ENCODE peak calls at places on chromosomes 5 and 9, in nine cellular contexts. B is choroid plexus epithelial cell; C is right lobe of liver; I is esophagus squamous epithelium; U is CD8-positive, alpha-beta T cell; D is lower lobe of right lung; S is cardiac fibroblast; W is fibroblast of mammary gland; M is HFF-Myc. K is an unnamed sample.

GRCh38 chr5:10310073-10310779 is 2.5 kb upstream of the CMBL start:
- DNase-seq in U (no peak), B (peak), I (no peak), M (no peak), C (peak), W (peak), S (peak), D (no peak), K (no peak)

GRCh38 chr5:170642066-170642735 is 138.4 kb downstream of the KCNIP1 start:
- DNase-seq in B (no peak), I (no peak), D (no peak), W (no peak), U (no peak), S (no peak), M (no peak), C (no peak), K (no peak)

GRCh38 chr5:75992677-75993582 is 90.3 kb upstream of the SV2C start:
- DNase-seq in C (no peak), B (no peak), I (no peak), M (no peak), W (no peak), D (no peak), U (no peak), S (no peak), K (no peak)

GRCh38 chr9:125631391-125632085 is 75.5 kb downstream of the MAPKAP1 start:
- DNase-seq in W (peak), U (no peak), I (no peak), B (peak), M (no peak), D (no peak), S (peak), C (no peak), K (no peak)

GRCh38 chr5:128669803-128670202 is 131.8 kb upstream of the FBN2 start:
- DNase-seq in B (peak), M (no peak), U (no peak), D (no peak), I (no peak), W (peak), C (no peak), S (peak), K (no peak)

GRCh38 chr9:97468658-97469448 is 32.6 kb upstream of the TMOD1 start:
- DNase-seq in S (peak), C (peak), M (peak), I (no peak), D (peak), U (peak), B (peak), W (peak), K (no peak)

GRCh38 chr5:89458330-89458656 is 575.3 kb upstream of the MEF2C start:
- DNase-seq in C (no peak), D (no peak), W (no peak), M (no peak), S (no peak), I (no peak), B (no peak), U (no peak), K (no peak)

GRCh38 chr5:141877478-141878185 is 578 bp downstream of the PCDH1 start:
- DNase-seq in S (peak), M (no peak), B (no peak), U (peak), D (no peak), C (peak), W (no peak), I (no peak), K (no peak)

GRCh38 chr5:126126574-126126973 is 296.6 kb upstream of the GRAMD2B start:
- DNase-seq in C (no peak), I (no peak), W (no peak), B (no peak), S (no peak), U (no peak), D (no peak), M (no peak), K (no peak)

GRCh38 chr5:41097642-41098041 is 26.5 kb upstream of the MROH2B start:
- DNase-seq in I (no peak), W (no peak), U (no peak), M (no peak), B (no peak), C (no peak), S (no peak), D (no peak), K (no peak)

GRCh38 chr5:151068571-151069197 is 12.2 kb downstream of the TNIP1 start:
- DNase-seq in S (no peak), C (no peak), D (no peak), B (no peak), U (no peak), I (no peak), M (no peak), W (no peak), K (no peak)

GRCh38 chr5:137666109-137666850 is 69.6 kb downstream of the KLHL3 start:
- DNase-seq in D (no peak), C (no peak), U (peak), S (peak), I (no peak), W (peak), B (peak), M (no peak), K (peak)

GRCh38 chr5:175257847-175258194 is 186.2 kb downstream of the DRD1 start:
- DNase-seq in M (no peak), C (no peak), U (no peak), I (no peak), D (no peak), W (no peak), S (no peak), B (no peak), K (no peak)

GRCh38 chr9:85508616-85509015 is 233.1 kb downstream of the AGTPBP1 start:
- DNase-seq in C (no peak), B (peak), I (no peak), S (no peak), W (no peak), M (no peak), U (no peak), D (no peak), K (no peak)

GRCh38 chr5:171610053-171610452 is 175.6 kb upstream of the SMIM23 start:
- DNase-seq in C (no peak), I (no peak), B (no peak), U (no peak), M (no peak), W (no peak), D (no peak), S (no peak), K (no peak)

GRCh38 chr5:127967983-127968592 is 115.5 kb upstream of the SLC12A2 start:
- DNase-seq in C (no peak), I (no peak), M (no peak), U (no peak), D (no peak), W (no peak), S (no peak), B (no peak), K (no peak)

GRCh38 chr9:19976226-19976625 is 187.4 kb upstream of the SLC24A2 start:
- DNase-seq in U (no peak), C (no peak), S (peak), M (no peak), W (no peak), I (no peak), D (no peak), B (peak), K (no peak)

GRCh38 chr5:121660142-121660541 is 191.5 kb upstream of the FTMT start:
- DNase-seq in B (no peak), U (no peak), D (no peak), S (no peak), W (no peak), I (no peak), M (no peak), C (no peak), K (no peak)
- TF ChIP-seq CTCF in B (no peak), U (no peak), D (no peak), S (no peak), W (no peak), I (no peak), M (no peak), C (no peak), K (no peak)

GRCh38 chr5:17190799-17191391 is 26.5 kb upstream of the BASP1 start:
- DNase-seq in B (peak), M (no peak), U (no peak), D (no peak), W (no peak), C (no peak), S (no peak), I (no peak), K (no peak)

GRCh38 chr5:17187401-17187800 is 30.0 kb upstream of the BASP1 start:
- DNase-seq in M (no peak), U (no peak), W (peak), C (no peak), S (peak), I (no peak), B (no peak), D (no peak), K (no peak)

GRCh38 chr5:17192191-17192590 is 25.2 kb upstream of the BASP1 start:
- DNase-seq in U (no peak), W (no peak), D (no peak), S (no peak), M (no peak), B (peak), C (no peak), I (no peak), K (no peak)

GRCh38 chr5:17189381-17190036 is 27.9 kb upstream of the BASP1 start:
- DNase-seq in I (no peak), D (peak), C (peak), M (no peak), U (peak), B (peak), S (peak), W (peak), K (no peak)

GRCh38 chr5:17190242-17190778 is 27.1 kb upstream of the BASP1 start:
- DNase-seq in C (no peak), S (peak), I (no peak), W (peak), U (no peak), B (peak), D (no peak), M (no peak), K (peak)
- H3K4me3 ChIP-seq in C (no peak), S (no peak), I (no peak), W (no peak), U (no peak), B (no peak), D (no peak), M (no peak), K (no peak)

DNA sequence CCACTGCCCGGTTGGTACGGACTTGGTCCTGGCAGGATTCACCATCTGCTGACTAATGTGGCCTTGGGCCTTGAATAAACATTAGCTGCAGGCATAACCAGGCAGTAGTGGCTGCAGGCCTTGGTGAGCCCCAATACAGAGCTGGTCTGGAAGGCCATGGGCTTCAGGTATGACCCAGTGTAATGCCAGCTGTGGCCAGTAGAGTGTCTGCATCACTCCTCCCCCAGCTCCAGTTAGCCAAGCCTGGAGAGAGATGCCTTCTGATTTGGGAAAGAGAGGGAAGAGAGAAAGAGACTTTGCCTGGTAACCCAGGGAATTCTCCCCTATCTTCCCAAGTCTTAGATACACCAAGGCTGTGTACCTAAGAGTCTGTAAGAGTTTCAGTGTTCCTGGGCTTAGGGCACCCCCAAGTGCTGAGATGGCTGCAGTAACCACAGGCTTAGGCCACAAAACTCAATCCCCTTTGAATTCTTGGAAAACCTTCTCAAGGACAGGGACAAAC is 5.6 kb upstream of the C5 start:
- DNase-seq in B (peak), C (peak), U (no peak), I (no peak), M (no peak), S (peak), D (no peak), W (peak), K (no peak)
- TF ChIP-seq CTCF in B (peak), C (peak), U (peak), I (peak), M (peak), S (peak), D (peak), W (peak), K (peak)

GRCh38 chr9:133261753-133262120 is 13.3 kb downstream of the ABO start:
- DNase-seq in D (no peak), I (no peak), B (no peak), W (no peak), U (no peak), C (no peak), S (no peak), M (no peak), K (no peak)

GRCh38 chr9:133262226-133262625 is 12.8 kb downstream of the ABO start:
- DNase-seq in B (no peak), D (no peak), W (no peak), S (no peak), C (no peak), M (no peak), U (no peak), I (no peak), K (no peak)

GRCh38 chr9:133261103-133261752 is 13.8 kb downstream of the ABO start:
- DNase-seq in B (no peak), U (no peak), M (no peak), W (no peak), D (no peak), S (no peak), I (no peak), C (no peak), K (no peak)

GRCh38 chr9:133263557-133263956 is 11.4 kb downstream of the ABO start:
- DNase-seq in M (no peak), U (no peak), S (no peak), B (no peak), C (no peak), I (no peak), D (no peak), W (no peak), K (no peak)

DNA sequence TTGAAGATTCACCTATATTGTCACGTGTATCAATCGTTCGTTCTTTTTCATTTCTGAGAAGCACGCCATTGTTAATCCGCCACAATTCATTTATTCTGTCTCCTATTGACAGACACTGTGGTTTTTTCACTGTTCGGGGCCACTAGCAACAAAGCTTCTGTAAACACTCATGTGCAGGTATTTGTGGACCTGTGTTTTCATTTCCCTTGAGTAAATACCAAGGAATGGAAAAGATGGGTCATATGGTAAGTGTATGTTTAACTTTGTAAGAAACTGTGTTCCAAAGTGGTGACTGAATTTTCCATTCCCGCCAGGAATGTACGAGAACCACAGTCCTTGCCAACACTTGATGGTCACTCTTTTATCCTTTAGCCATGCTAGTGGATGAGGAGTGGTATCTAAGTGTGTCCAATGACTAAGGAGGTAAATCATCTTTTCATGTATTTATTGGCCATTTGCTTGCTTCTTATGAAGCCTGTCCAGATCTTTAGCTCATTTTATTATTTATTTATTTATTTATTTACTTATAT is 10.7 kb downstream of the ABO start:
- DNase-seq in M (no peak), B (no peak), D (no peak), C (no peak), W (no peak), U (no peak), S (no peak), I (no peak), K (no peak)
- H3K4me3 ChIP-seq in M (no peak), B (no peak), D (no peak), C (no peak), W (no peak), U (no peak), S (no peak), I (no peak), K (no peak)

GRCh38 chr9:93422987-93423386 is 28.5 kb upstream of the FAM120A start:
- DNase-seq in M (no peak), I (no peak), D (no peak), U (no peak), W (no peak), B (no peak), S (no peak), C (no peak), K (no peak)

GRCh38 chr9:93432964-93433363 is 18.5 kb upstream of the FAM120A start:
- DNase-seq in M (no peak), W (no peak), I (no peak), U (no peak), S (no peak), D (no peak), B (no peak), C (no peak), K (no peak)

GRCh38 chr9:93431498-93432105 is 19.9 kb upstream of the FAM120A start:
- DNase-seq in B (no peak), U (no peak), S (no peak), W (no peak), I (no peak), D (no peak), M (no peak), C (no peak), K (no peak)

DNA sequence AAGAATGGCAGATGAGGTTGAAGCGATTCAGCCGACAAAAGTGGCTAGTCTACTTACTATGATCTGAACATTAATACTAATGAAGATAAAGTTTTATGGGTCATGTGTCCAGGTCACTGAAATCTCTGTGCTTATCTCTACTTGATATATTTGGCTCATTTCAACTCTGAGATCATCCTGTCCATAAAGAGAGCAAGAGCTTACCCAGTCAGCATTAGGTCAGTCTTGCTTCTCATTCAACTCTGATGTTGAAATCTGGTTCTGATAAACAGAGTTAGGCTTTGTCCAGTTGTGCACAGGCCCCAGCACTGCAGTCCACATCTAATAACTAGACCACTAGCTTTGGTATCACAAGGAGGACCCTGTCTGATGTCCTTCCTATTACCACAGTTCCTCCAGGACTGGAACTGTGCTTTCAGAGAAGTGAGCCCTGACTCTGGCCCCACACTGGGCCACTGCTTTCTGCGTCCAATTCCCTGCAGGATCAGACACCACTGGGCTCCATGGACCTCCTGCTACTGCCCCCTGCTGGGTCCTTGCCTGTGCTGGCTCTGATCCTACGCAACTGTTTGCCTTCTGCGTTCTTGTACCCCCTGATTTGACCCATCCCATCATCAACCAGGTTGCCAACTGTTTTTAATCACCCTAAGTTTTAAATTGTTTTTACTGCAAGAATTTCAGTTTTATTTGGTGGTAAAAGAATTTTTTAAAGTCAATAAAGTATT is 23.7 kb upstream of the FAM120A start:
- DNase-seq in M (no peak), D (no peak), C (no peak), S (no peak), I (no peak), U (no peak), B (no peak), W (no peak), K (no peak)
- TF ChIP-seq CTCF in M (peak), D (peak), C (peak), S (no peak), I (no peak), U (no peak), B (peak), W (peak), K (no peak)

DNA sequence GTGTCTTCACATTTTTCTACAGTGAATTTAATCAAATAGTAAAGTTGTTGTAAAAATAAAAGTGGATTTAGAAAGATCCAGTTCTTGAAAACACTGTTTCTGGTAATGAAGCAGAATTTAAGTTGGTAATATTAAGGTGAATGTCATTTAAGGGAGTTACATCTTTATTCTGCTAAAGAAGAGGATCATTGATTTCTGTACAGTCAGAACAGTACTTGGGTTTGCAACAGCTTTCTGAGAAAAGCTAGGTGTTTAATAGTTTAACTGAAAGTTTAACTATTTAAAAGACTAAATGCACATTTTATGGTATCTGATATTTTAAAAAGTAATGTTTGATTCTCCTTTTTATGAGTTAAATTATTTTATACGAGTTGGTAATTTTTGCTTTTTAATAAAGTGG is 60.4 kb downstream of the MTAP start:
- DNase-seq in I (no peak), B (no peak), U (no peak), D (no peak), S (no peak), M (no peak), W (no peak), C (no peak), K (no peak)
- H3K4me3 ChIP-seq in I (no peak), B (no peak), U (no peak), D (no peak), S (no peak), M (no peak), W (no peak), C (no peak), K (no peak)

K was measured in AG09309.